ENCODE peak calls at places on chromosomes 3 and 15, in eight cellular contexts. One of them, this sample, is unnamed.

GRCh38 chr3:134211797-134212196 is 38.9 kb downstream of the RYK start:
- DNase-seq in HepG2: peak; percentile 15
- DNase-seq in prostate gland: no peak
- DNase-seq in heart left ventricle: peak; percentile 43
- DNase-seq in ovary: no peak
- DNase-seq in endothelial cell of umbilical vein: peak; percentile 75
- DNase-seq in spleen: no peak
- DNase-seq in body of pancreas: no peak
- DNase-seq in this sample: no peak

GRCh38 chr3:30984855-30985793 is 90.7 kb upstream of the GADL1 start:
- DNase-seq in prostate gland: no peak
- DNase-seq in ovary: no peak
- DNase-seq in spleen: no peak
- DNase-seq in heart left ventricle: no peak
- DNase-seq in body of pancreas: no peak
- DNase-seq in HepG2: no peak
- DNase-seq in endothelial cell of umbilical vein: peak; percentile 13
- DNase-seq in this sample: no peak

GRCh38 chr15:34436126-34436955 is 1.3 kb downstream of the GOLGA8A start:
- DNase-seq in endothelial cell of umbilical vein: peak; percentile 6
- DNase-seq in heart left ventricle: no peak
- DNase-seq in HepG2: no peak
- DNase-seq in body of pancreas: no peak
- DNase-seq in prostate gland: no peak
- DNase-seq in ovary: no peak
- DNase-seq in spleen: peak; percentile 81
- DNase-seq in this sample: no peak

GRCh38 chr3:9180764-9181117 is 68.7 kb downstream of the SRGAP3 start:
- DNase-seq in spleen: no peak
- DNase-seq in endothelial cell of umbilical vein: no peak
- DNase-seq in heart left ventricle: no peak
- DNase-seq in HepG2: no peak
- DNase-seq in ovary: no peak
- DNase-seq in prostate gland: no peak
- DNase-seq in body of pancreas: no peak
- DNase-seq in this sample: no peak

GRCh38 chr15:63034568-63034967 is 8.0 kb upstream of the TPM1 start:
- DNase-seq in heart left ventricle: no peak
- DNase-seq in HepG2: no peak
- DNase-seq in ovary: no peak
- DNase-seq in body of pancreas: no peak
- DNase-seq in endothelial cell of umbilical vein: no peak
- DNase-seq in prostate gland: no peak
- DNase-seq in spleen: no peak
- DNase-seq in this sample: no peak

GRCh38 chr3:6074952-6075351 is 786.0 kb upstream of the GRM7 start:
- DNase-seq in HepG2: no peak
- DNase-seq in heart left ventricle: no peak
- DNase-seq in endothelial cell of umbilical vein: no peak
- DNase-seq in prostate gland: no peak
- DNase-seq in spleen: no peak
- DNase-seq in body of pancreas: no peak
- DNase-seq in ovary: no peak
- DNase-seq in this sample: no peak

GRCh38 chr3:106589306-106589942 is 720.6 kb upstream of the CBLB start:
- DNase-seq in ovary: no peak
- DNase-seq in HepG2: no peak
- DNase-seq in prostate gland: peak; percentile 63
- DNase-seq in endothelial cell of umbilical vein: no peak
- DNase-seq in spleen: no peak
- DNase-seq in body of pancreas: no peak
- DNase-seq in heart left ventricle: no peak
- DNase-seq in this sample: no peak

GRCh38 chr3:127074900-127075360 is 92.0 kb downstream of the PLXNA1 start:
- DNase-seq in HepG2: no peak
- DNase-seq in spleen: peak; percentile 64
- DNase-seq in endothelial cell of umbilical vein: no peak
- DNase-seq in heart left ventricle: no peak
- DNase-seq in ovary: no peak
- DNase-seq in body of pancreas: no peak
- DNase-seq in prostate gland: no peak
- DNase-seq in this sample: peak; percentile 26

GRCh38 chr3:21839181-21839580 is 88.2 kb upstream of the ZNF385D start:
- DNase-seq in prostate gland: no peak
- DNase-seq in endothelial cell of umbilical vein: no peak
- DNase-seq in HepG2: no peak
- DNase-seq in heart left ventricle: no peak
- DNase-seq in ovary: no peak
- DNase-seq in spleen: no peak
- DNase-seq in body of pancreas: no peak
- DNase-seq in this sample: no peak

GRCh38 chr15:32717290-32718081 is at the start of gene GREM1:
- DNase-seq in heart left ventricle: no peak
- DNase-seq in HepG2: no peak
- DNase-seq in body of pancreas: no peak
- DNase-seq in spleen: no peak
- DNase-seq in ovary: no peak
- DNase-seq in prostate gland: no peak
- DNase-seq in endothelial cell of umbilical vein: no peak
- DNase-seq in this sample: no peak

GRCh38 chr15:89972085-89972484 is 29.0 kb upstream of the ZNF710 start:
- DNase-seq in prostate gland: no peak
- DNase-seq in endothelial cell of umbilical vein: no peak
- DNase-seq in ovary: no peak
- DNase-seq in spleen: no peak
- DNase-seq in body of pancreas: no peak
- DNase-seq in HepG2: no peak
- DNase-seq in heart left ventricle: peak; percentile 30
- DNase-seq in this sample: no peak

GRCh38 chr3:187932530-187932929 is 187.3 kb upstream of the BCL6 start:
- DNase-seq in heart left ventricle: no peak
- DNase-seq in endothelial cell of umbilical vein: no peak
- DNase-seq in HepG2: no peak
- DNase-seq in ovary: no peak
- DNase-seq in spleen: no peak
- DNase-seq in prostate gland: no peak
- DNase-seq in body of pancreas: no peak
- DNase-seq in this sample: peak; percentile 60

GRCh38 chr3:159038405-159038804 is 236.6 kb downstream of the MFSD1 start:
- DNase-seq in ovary: no peak
- DNase-seq in endothelial cell of umbilical vein: no peak
- DNase-seq in body of pancreas: no peak
- DNase-seq in HepG2: no peak
- DNase-seq in prostate gland: no peak
- DNase-seq in spleen: no peak
- DNase-seq in heart left ventricle: no peak
- DNase-seq in this sample: no peak

GRCh38 chr3:52959773-52960172 is 62.4 kb upstream of the STIMATE start:
- DNase-seq in heart left ventricle: no peak
- DNase-seq in body of pancreas: no peak
- DNase-seq in endothelial cell of umbilical vein: no peak
- DNase-seq in ovary: no peak
- DNase-seq in HepG2: no peak
- DNase-seq in spleen: no peak
- DNase-seq in prostate gland: no peak
- DNase-seq in this sample: no peak

GRCh38 chr15:99029358-99029871 is 21.8 kb upstream of the PGPEP1L start:
- DNase-seq in ovary: no peak
- DNase-seq in prostate gland: no peak
- DNase-seq in heart left ventricle: no peak
- DNase-seq in body of pancreas: no peak
- DNase-seq in spleen: no peak
- DNase-seq in endothelial cell of umbilical vein: no peak
- DNase-seq in HepG2: no peak
- DNase-seq in this sample: peak; percentile 13

GRCh38 chr15:64930778-64931240 is 19.1 kb downstream of the ANKDD1A start:
- DNase-seq in spleen: no peak
- DNase-seq in HepG2: no peak
- DNase-seq in heart left ventricle: no peak
- DNase-seq in prostate gland: no peak
- DNase-seq in endothelial cell of umbilical vein: peak; percentile 44
- DNase-seq in ovary: no peak
- DNase-seq in body of pancreas: no peak
- DNase-seq in this sample: no peak

GRCh38 chr3:138845771-138846173 is 11.0 kb upstream of the PIK3CB start:
- DNase-seq in body of pancreas: no peak
- DNase-seq in spleen: no peak
- DNase-seq in heart left ventricle: no peak
- DNase-seq in HepG2: peak; percentile 64
- DNase-seq in prostate gland: no peak
- DNase-seq in endothelial cell of umbilical vein: no peak
- DNase-seq in ovary: no peak
- DNase-seq in this sample: no peak

GRCh38 chr3:177385831-177386301 is 188.6 kb upstream of the TBL1XR1 start:
- DNase-seq in HepG2: no peak
- DNase-seq in spleen: no peak
- DNase-seq in body of pancreas: no peak
- DNase-seq in ovary: no peak
- DNase-seq in heart left ventricle: no peak
- DNase-seq in prostate gland: no peak
- DNase-seq in endothelial cell of umbilical vein: peak; percentile 5
- DNase-seq in this sample: peak; percentile 23

GRCh38 chr15:89155656-89156055 is 65.7 kb downstream of the RLBP1 start:
- DNase-seq in endothelial cell of umbilical vein: no peak
- DNase-seq in ovary: no peak
- DNase-seq in spleen: no peak
- DNase-seq in prostate gland: no peak
- DNase-seq in body of pancreas: no peak
- DNase-seq in HepG2: no peak
- DNase-seq in heart left ventricle: peak; percentile 79
- DNase-seq in this sample: peak; percentile 98

GRCh38 chr15:94236638-94237037 is 5.3 kb downstream of the MCTP2 start:
- DNase-seq in ovary: no peak
- DNase-seq in HepG2: no peak
- DNase-seq in spleen: no peak
- DNase-seq in body of pancreas: no peak
- DNase-seq in prostate gland: no peak
- DNase-seq in heart left ventricle: no peak
- DNase-seq in endothelial cell of umbilical vein: no peak
- DNase-seq in this sample: no peak

GRCh38 chr3:144643778-144644191 is 672.2 kb downstream of the DIPK2A start:
- DNase-seq in body of pancreas: no peak
- DNase-seq in spleen: no peak
- DNase-seq in heart left ventricle: no peak
- DNase-seq in HepG2: no peak
- DNase-seq in ovary: no peak
- DNase-seq in endothelial cell of umbilical vein: no peak
- DNase-seq in prostate gland: no peak
- DNase-seq in this sample: no peak

GRCh38 chr3:149765762-149766334 is 13.6 kb upstream of the COMMD2 start:
- DNase-seq in ovary: no peak
- DNase-seq in heart left ventricle: no peak
- DNase-seq in HepG2: peak; percentile 27
- DNase-seq in body of pancreas: no peak
- DNase-seq in spleen: no peak
- DNase-seq in prostate gland: no peak
- DNase-seq in endothelial cell of umbilical vein: peak; percentile 59
- DNase-seq in this sample: no peak
- TF ChIP-seq CTCF in ovary: no peak
- TF ChIP-seq CTCF in heart left ventricle: no peak
- TF ChIP-seq CTCF in HepG2: peak; percentile 65
- TF ChIP-seq CTCF in body of pancreas: peak; percentile 45
- TF ChIP-seq CTCF in spleen: no peak
- TF ChIP-seq CTCF in prostate gland: peak; percentile 55
- TF ChIP-seq CTCF in endothelial cell of umbilical vein: peak; percentile 39
- TF ChIP-seq CTCF in this sample: no peak

GRCh38 chr3:49121244-49121671 is 635 bp upstream of the USP19 start:
- DNase-seq in endothelial cell of umbilical vein: no peak
- DNase-seq in HepG2: no peak
- DNase-seq in heart left ventricle: no peak
- DNase-seq in body of pancreas: no peak
- DNase-seq in ovary: no peak
- DNase-seq in prostate gland: no peak
- DNase-seq in spleen: no peak
- DNase-seq in this sample: no peak

GRCh38 chr3:49119439-49119838 is 1.2 kb downstream of the USP19 start:
- DNase-seq in HepG2: no peak
- DNase-seq in heart left ventricle: no peak
- DNase-seq in body of pancreas: no peak
- DNase-seq in endothelial cell of umbilical vein: no peak
- DNase-seq in spleen: no peak
- DNase-seq in ovary: no peak
- DNase-seq in prostate gland: no peak
- DNase-seq in this sample: peak; percentile 57

GRCh38 chr3:49119036-49119435 is 1.6 kb downstream of the USP19 start:
- DNase-seq in prostate gland: no peak
- DNase-seq in spleen: no peak
- DNase-seq in body of pancreas: no peak
- DNase-seq in heart left ventricle: no peak
- DNase-seq in HepG2: no peak
- DNase-seq in endothelial cell of umbilical vein: no peak
- DNase-seq in ovary: peak; percentile 60
- DNase-seq in this sample: no peak

GRCh38 chr3:49120438-49121135 is at the start of gene USP19:
- DNase-seq in heart left ventricle: peak; percentile 97
- DNase-seq in ovary: peak; percentile 95
- DNase-seq in body of pancreas: peak; percentile 94
- DNase-seq in endothelial cell of umbilical vein: peak; percentile 94
- DNase-seq in spleen: peak; percentile 99
- DNase-seq in prostate gland: peak; percentile 94
- DNase-seq in HepG2: peak; percentile 89
- DNase-seq in this sample: peak; percentile 97

GRCh38 chr3:49120096-49120437 is 556 bp downstream of the USP19 start:
- DNase-seq in heart left ventricle: no peak
- DNase-seq in HepG2: no peak
- DNase-seq in prostate gland: no peak
- DNase-seq in ovary: no peak
- DNase-seq in endothelial cell of umbilical vein: peak; percentile 14
- DNase-seq in body of pancreas: no peak
- DNase-seq in spleen: no peak
- DNase-seq in this sample: no peak
- H3K36me3 ChIP-seq in heart left ventricle: peaks cover 67% of the 10 kb centered on the region
- H3K36me3 ChIP-seq in HepG2: peaks cover 55% of the 10 kb centered on the region
- H3K36me3 ChIP-seq in prostate gland: peaks cover 47% of the 10 kb centered on the region
- H3K36me3 ChIP-seq in ovary: no peaks in the 10 kb centered on the region
- H3K36me3 ChIP-seq in endothelial cell of umbilical vein: peaks cover 7% of the 10 kb centered on the region
- H3K36me3 ChIP-seq in body of pancreas: peaks cover 32% of the 10 kb centered on the region
- H3K36me3 ChIP-seq in spleen: peaks cover 59% of the 10 kb centered on the region
- H3K36me3 ChIP-seq in this sample: peaks cover 78% of the 10 kb centered on the region

GRCh38 chr3:195906865-195907729 is 1.3 kb downstream of the TNK2 start:
- DNase-seq in HepG2: no peak
- DNase-seq in heart left ventricle: peak; percentile 51
- DNase-seq in ovary: no peak
- DNase-seq in prostate gland: peak; percentile 88
- DNase-seq in spleen: peak; percentile 91
- DNase-seq in endothelial cell of umbilical vein: no peak
- DNase-seq in body of pancreas: peak; percentile 49
- DNase-seq in this sample: peak; percentile 67
- TF ChIP-seq POLR2A in HepG2: no peak
- TF ChIP-seq POLR2A in heart left ventricle: no peak
- TF ChIP-seq POLR2A in ovary: no peak
- TF ChIP-seq POLR2A in prostate gland: peak; percentile 54
- TF ChIP-seq POLR2A in spleen: peak; percentile 3
- TF ChIP-seq POLR2A in endothelial cell of umbilical vein: no peak
- TF ChIP-seq POLR2A in body of pancreas: no peak
- TF ChIP-seq POLR2A in this sample: no peak

DNA sequence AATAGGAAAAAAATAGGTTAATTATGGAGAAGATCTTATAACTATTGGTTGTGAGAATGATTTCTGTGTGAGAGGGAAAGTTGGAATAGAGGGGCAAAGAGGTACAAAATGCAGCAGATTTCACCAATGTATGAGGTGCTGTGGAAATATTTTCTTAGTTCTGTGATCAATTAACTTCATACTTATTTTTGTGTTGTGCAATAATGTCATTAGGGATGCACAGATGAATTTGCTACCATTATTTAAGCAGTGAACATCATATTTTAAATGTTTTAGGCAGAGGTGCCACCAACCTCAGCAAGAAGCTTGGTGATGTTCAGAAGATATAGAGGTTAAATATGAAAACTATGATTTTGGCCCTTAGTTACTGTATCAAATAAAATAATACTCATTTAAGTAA is 21.6 kb downstream of the MBNL1 start:
- DNase-seq in ovary: no peak
- DNase-seq in endothelial cell of umbilical vein: no peak
- DNase-seq in heart left ventricle: no peak
- DNase-seq in HepG2: no peak
- DNase-seq in spleen: no peak
- DNase-seq in body of pancreas: no peak
- DNase-seq in prostate gland: no peak
- DNase-seq in this sample: no peak
- TF ChIP-seq CTCF in ovary: no peak
- TF ChIP-seq CTCF in endothelial cell of umbilical vein: no peak
- TF ChIP-seq CTCF in heart left ventricle: no peak
- TF ChIP-seq CTCF in HepG2: no peak
- TF ChIP-seq CTCF in spleen: no peak
- TF ChIP-seq CTCF in body of pancreas: no peak
- TF ChIP-seq CTCF in prostate gland: no peak
- TF ChIP-seq CTCF in this sample: no peak

This sample was measured in gastrocnemius medialis.